ENCODE peak calls at places on chromosomes 16 and 17, in nine cellular contexts. C, G, M, W, I, Y, N, A and S are unnamed samples.

GRCh38 chr16:19113577-19114358 is at the start of gene ITPRIPL2:
- DNase-seq in C (peak; percentile 97), G (peak; percentile 89), M (peak; percentile 95), W (peak; percentile 85), I (peak; percentile 93), Y (peak; percentile 88), N (peak; percentile 95), A (peak; percentile 85), S (no peak)

GRCh38 chr16:24275413-24275812 is 19.3 kb downstream of the CACNG3 start:
- DNase-seq in C (no peak), G (no peak), M (no peak), W (no peak), I (no peak), Y (no peak), N (no peak), A (no peak), S (no peak)

GRCh38 chr17:45410144-45411091 is 22.3 kb downstream of the ARHGAP27 start:
- DNase-seq in C (no peak), G (peak; percentile 61), M (peak; percentile 61), W (no peak), I (no peak), Y (no peak), N (peak; percentile 75), A (no peak), S (no peak)

GRCh38 chr17:63524051-63524450 is 893 bp downstream of the KCNH6 start:
- DNase-seq in C (no peak), G (no peak), M (no peak), W (no peak), I (no peak), Y (no peak), N (no peak), A (no peak), S (no peak)

GRCh38 chr17:69593351-69593715 is 178.8 kb downstream of the MAP2K6 start:
- DNase-seq in C (no peak), G (no peak), M (no peak), W (no peak), I (no peak), Y (no peak), N (no peak), A (no peak), S (no peak)

GRCh38 chr17:75087558-75088453 is at the start of gene SLC16A5:
- DNase-seq in C (peak; percentile 98), G (peak; percentile 85), M (peak; percentile 93), W (peak; percentile 55), I (peak; percentile 95), Y (peak; percentile 92), N (peak; percentile 98), A (peak; percentile 92), S (peak; percentile 27)

GRCh38 chr17:1275962-1276736 is 3.3 kb upstream of the TRARG1 start:
- DNase-seq in C (peak; percentile 91), G (peak; percentile 67), M (peak; percentile 65), W (peak; percentile 27), I (peak; percentile 54), Y (peak; percentile 61), N (no peak), A (peak; percentile 45), S (no peak)

GRCh38 chr17:5893741-5894140 is 176.4 kb upstream of the WSCD1 start:
- DNase-seq in C (no peak), G (peak; percentile 1), M (no peak), W (no peak), I (no peak), Y (no peak), N (no peak), A (no peak), S (no peak)

GRCh38 chr17:55768946-55769624 is 18.2 kb downstream of the PCTP start:
- DNase-seq in C (no peak), G (no peak), M (no peak), W (peak; percentile 24), I (no peak), Y (no peak), N (no peak), A (no peak), S (no peak)

GRCh38 chr17:60577147-60577925 is 22.7 kb upstream of the PPM1D start:
- DNase-seq in C (peak; percentile 52), G (no peak), M (no peak), W (peak; percentile 72), I (no peak), Y (no peak), N (no peak), A (peak; percentile 45), S (no peak)

GRCh38 chr17:17952691-17953090 is 19.5 kb downstream of the TOM1L2 start:
- DNase-seq in C (no peak), G (no peak), M (no peak), W (no peak), I (no peak), Y (no peak), N (no peak), A (no peak), S (no peak)

GRCh38 chr16:70523621-70524405 is at the start of gene SF3B3:
- DNase-seq in C (peak; percentile 92), G (peak; percentile 75), M (peak; percentile 77), W (peak; percentile 24), I (peak; percentile 79), Y (peak; percentile 67), N (peak; percentile 72), A (peak; percentile 63), S (peak; percentile 34)

GRCh38 chr17:72811976-72812687 is 280.4 kb downstream of the SLC39A11 start:
- DNase-seq in C (no peak), G (no peak), M (no peak), W (no peak), I (no peak), Y (no peak), N (no peak), A (no peak), S (no peak)

GRCh38 chr16:85052536-85052935 is 24.9 kb downstream of the KIAA0513 start:
- DNase-seq in C (no peak), G (no peak), M (no peak), W (no peak), I (no peak), Y (no peak), N (no peak), A (no peak), S (no peak)

GRCh38 chr17:59745040-59745439 is 37.6 kb downstream of the VMP1 start:
- DNase-seq in C (no peak), G (no peak), M (no peak), W (no peak), I (no peak), Y (no peak), N (no peak), A (no peak), S (no peak)

GRCh38 chr16:4375717-4376116 is 4.1 kb downstream of the VASN start:
- DNase-seq in C (no peak), G (no peak), M (peak; percentile 34), W (no peak), I (no peak), Y (no peak), N (no peak), A (no peak), S (no peak)

GRCh38 chr17:82458885-82459424 is 414 bp downstream of the NARF start:
- DNase-seq in C (no peak), G (no peak), M (no peak), W (peak; percentile 19), I (no peak), Y (no peak), N (no peak), A (no peak), S (no peak)

GRCh38 chr16:31145398-31145990 is 4.4 kb downstream of the PRSS36 start:
- DNase-seq in C (no peak), G (no peak), M (no peak), W (no peak), I (no peak), Y (no peak), N (no peak), A (no peak), S (no peak)

GRCh38 chr17:28968269-28968913 is 17.1 kb upstream of the PHF12 start:
- DNase-seq in C (no peak), G (no peak), M (peak; percentile 58), W (no peak), I (no peak), Y (no peak), N (no peak), A (no peak), S (no peak)

GRCh38 chr17:82838386-82839063 is 1.3 kb downstream of the ZNF750 start:
- DNase-seq in C (no peak), G (peak; percentile 91), M (peak; percentile 57), W (peak; percentile 17), I (no peak), Y (no peak), N (no peak), A (peak; percentile 84), S (no peak)

GRCh38 chr16:309476-309875 is 26.5 kb downstream of the PDIA2 start:
- DNase-seq in C (no peak), G (no peak), M (no peak), W (no peak), I (no peak), Y (no peak), N (no peak), A (no peak), S (no peak)

GRCh38 chr16:81324808-81325207 is 10.0 kb downstream of the GAN start:
- DNase-seq in C (no peak), G (no peak), M (no peak), W (no peak), I (no peak), Y (no peak), N (peak; percentile 16), A (no peak), S (no peak)
- TF ChIP-seq POLR2A in C (no peak), G (no peak), M (no peak), W (no peak), I (no peak), Y (no peak), N (no peak), A (no peak), S (no peak)

GRCh38 chr17:76524598-76525512 is 12.7 kb downstream of the CYGB start:
- DNase-seq in C (no peak), G (peak; percentile 68), M (peak; percentile 86), W (peak; percentile 55), I (peak; percentile 61), Y (peak; percentile 65), N (no peak), A (no peak), S (no peak)
- TF ChIP-seq POLR2A in C (no peak), G (no peak), M (no peak), W (no peak), I (no peak), Y (no peak), N (no peak), A (no peak), S (no peak)

GRCh38 chr17:48645639-48646182 is 19.6 kb upstream of the HOXB9 start:
- DNase-seq in C (no peak), G (no peak), M (no peak), W (no peak), I (no peak), Y (no peak), N (no peak), A (no peak), S (no peak)
- TF ChIP-seq POLR2A in C (no peak), G (no peak), M (no peak), W (no peak), I (no peak), Y (no peak), N (no peak), A (no peak), S (no peak)

DNA sequence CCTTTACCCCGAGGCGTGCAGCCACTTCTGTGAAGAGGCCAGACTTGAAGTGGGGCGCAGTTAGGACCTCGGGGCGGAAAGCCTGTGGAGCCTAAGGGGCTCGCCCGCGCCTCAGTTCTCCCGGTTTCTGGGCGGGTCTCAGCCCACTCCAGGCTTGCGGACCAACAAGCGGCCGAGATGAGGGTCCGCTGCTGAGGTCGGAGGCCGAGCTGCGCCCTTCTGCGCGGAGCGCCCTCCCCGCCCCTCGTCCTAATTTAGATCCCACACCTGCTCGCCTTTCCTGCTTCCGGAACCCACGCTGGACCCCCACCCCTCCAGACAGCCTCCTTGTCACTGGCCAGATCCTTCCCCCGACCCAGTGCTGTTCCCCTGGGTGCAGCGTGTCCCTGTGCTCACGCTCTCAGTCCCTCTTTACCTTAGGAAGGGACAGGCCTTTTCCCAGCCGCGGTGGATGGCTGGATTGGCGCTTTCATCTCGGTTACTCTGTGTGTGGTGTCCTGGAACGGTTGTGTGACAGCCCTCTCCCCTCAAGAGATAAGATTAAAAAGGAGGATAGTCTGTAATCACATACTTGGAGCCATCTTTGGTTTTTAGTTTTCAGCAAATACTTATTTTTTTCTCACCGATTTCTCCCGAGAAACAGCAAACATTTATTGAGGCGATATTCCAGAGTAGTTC is 933 bp upstream of the ATXN7L3 start:
- DNase-seq in C (no peak), G (no peak), M (no peak), W (no peak), I (no peak), Y (peak; percentile 53), N (no peak), A (no peak), S (no peak)
- TF ChIP-seq POLR2A in C (no peak), G (no peak), M (peak; percentile 5), W (no peak), I (no peak), Y (no peak), N (no peak), A (no peak), S (peak; percentile 13)